ENCODE peak calls at places on chromosomes 16 and 17, in nine cellular contexts. One of them, this sample, is unnamed.

GRCh38 chr17:70871180-70871818 is 702.0 kb downstream of the KCNJ2 start:
- DNase-seq in mucosa of descending colon: no peak
- DNase-seq in activated CD4-positive, alpha-beta T cell treated with anti-CD3 and anti-CD28 coated beads for 48 hours: no peak
- DNase-seq in lung microvascular endothelial cell: no peak
- DNase-seq in naive thymus-derived CD8-positive, alpha-beta T cell: no peak
- DNase-seq in stimulated activated CD4-positive, alpha-beta T cell treated with anti-CD3 and anti-CD28 coated beads, Interleukin-1b, Interleukin-23, amount 100 ng/mL, for 1 hour: no peak
- DNase-seq in H9: no peak
- DNase-seq in SHP77: no peak
- DNase-seq in ovary: no peak
- DNase-seq in this sample: no peak

GRCh38 chr17:60135951-60136666 is 13.7 kb upstream of the CA4 start:
- DNase-seq in stimulated activated CD4-positive, alpha-beta T cell treated with anti-CD3 and anti-CD28 coated beads, Interleukin-1b, Interleukin-23, amount 100 ng/mL, for 1 hour: no peak
- DNase-seq in ovary: no peak
- DNase-seq in mucosa of descending colon: no peak
- DNase-seq in naive thymus-derived CD8-positive, alpha-beta T cell: peak
- DNase-seq in lung microvascular endothelial cell: no peak
- DNase-seq in H9: no peak
- DNase-seq in activated CD4-positive, alpha-beta T cell treated with anti-CD3 and anti-CD28 coated beads for 48 hours: no peak
- DNase-seq in SHP77: no peak
- DNase-seq in this sample: no peak

GRCh38 chr17:78724544-78724943 is 57.5 kb downstream of the CYTH1 start:
- DNase-seq in ovary: no peak
- DNase-seq in naive thymus-derived CD8-positive, alpha-beta T cell: no peak
- DNase-seq in stimulated activated CD4-positive, alpha-beta T cell treated with anti-CD3 and anti-CD28 coated beads, Interleukin-1b, Interleukin-23, amount 100 ng/mL, for 1 hour: no peak
- DNase-seq in lung microvascular endothelial cell: no peak
- DNase-seq in H9: no peak
- DNase-seq in activated CD4-positive, alpha-beta T cell treated with anti-CD3 and anti-CD28 coated beads for 48 hours: no peak
- DNase-seq in mucosa of descending colon: no peak
- DNase-seq in SHP77: no peak
- DNase-seq in this sample: no peak

GRCh38 chr16:81190667-81191066 is 47.8 kb upstream of the BCO1 start:
- DNase-seq in activated CD4-positive, alpha-beta T cell treated with anti-CD3 and anti-CD28 coated beads for 48 hours: no peak
- DNase-seq in H9: no peak
- DNase-seq in SHP77: no peak
- DNase-seq in lung microvascular endothelial cell: no peak
- DNase-seq in mucosa of descending colon: no peak
- DNase-seq in stimulated activated CD4-positive, alpha-beta T cell treated with anti-CD3 and anti-CD28 coated beads, Interleukin-1b, Interleukin-23, amount 100 ng/mL, for 1 hour: no peak
- DNase-seq in ovary: no peak
- DNase-seq in naive thymus-derived CD8-positive, alpha-beta T cell: no peak
- DNase-seq in this sample: no peak

GRCh38 chr17:41811549-41812175 is at the start of gene P3H4:
- DNase-seq in activated CD4-positive, alpha-beta T cell treated with anti-CD3 and anti-CD28 coated beads for 48 hours: peak
- DNase-seq in H9: peak
- DNase-seq in mucosa of descending colon: peak
- DNase-seq in naive thymus-derived CD8-positive, alpha-beta T cell: peak
- DNase-seq in stimulated activated CD4-positive, alpha-beta T cell treated with anti-CD3 and anti-CD28 coated beads, Interleukin-1b, Interleukin-23, amount 100 ng/mL, for 1 hour: peak
- DNase-seq in SHP77: peak
- DNase-seq in lung microvascular endothelial cell: peak
- DNase-seq in ovary: peak
- DNase-seq in this sample: peak

GRCh38 chr16:78154729-78155461 is 55.4 kb downstream of the WWOX start:
- DNase-seq in lung microvascular endothelial cell: no peak
- DNase-seq in H9: no peak
- DNase-seq in stimulated activated CD4-positive, alpha-beta T cell treated with anti-CD3 and anti-CD28 coated beads, Interleukin-1b, Interleukin-23, amount 100 ng/mL, for 1 hour: no peak
- DNase-seq in ovary: no peak
- DNase-seq in naive thymus-derived CD8-positive, alpha-beta T cell: no peak
- DNase-seq in mucosa of descending colon: no peak
- DNase-seq in activated CD4-positive, alpha-beta T cell treated with anti-CD3 and anti-CD28 coated beads for 48 hours: no peak
- DNase-seq in SHP77: no peak
- DNase-seq in this sample: no peak

GRCh38 chr17:50719924-50720805 is 762 bp downstream of the LUC7L3 start:
- DNase-seq in stimulated activated CD4-positive, alpha-beta T cell treated with anti-CD3 and anti-CD28 coated beads, Interleukin-1b, Interleukin-23, amount 100 ng/mL, for 1 hour: no peak
- DNase-seq in ovary: no peak
- DNase-seq in lung microvascular endothelial cell: no peak
- DNase-seq in mucosa of descending colon: no peak
- DNase-seq in SHP77: no peak
- DNase-seq in H9: no peak
- DNase-seq in naive thymus-derived CD8-positive, alpha-beta T cell: no peak
- DNase-seq in activated CD4-positive, alpha-beta T cell treated with anti-CD3 and anti-CD28 coated beads for 48 hours: no peak
- DNase-seq in this sample: no peak

GRCh38 chr17:69669441-69670178 is 255.1 kb downstream of the MAP2K6 start:
- DNase-seq in naive thymus-derived CD8-positive, alpha-beta T cell: no peak
- DNase-seq in H9: no peak
- DNase-seq in mucosa of descending colon: no peak
- DNase-seq in ovary: no peak
- DNase-seq in stimulated activated CD4-positive, alpha-beta T cell treated with anti-CD3 and anti-CD28 coated beads, Interleukin-1b, Interleukin-23, amount 100 ng/mL, for 1 hour: no peak
- DNase-seq in SHP77: no peak
- DNase-seq in lung microvascular endothelial cell: no peak
- DNase-seq in activated CD4-positive, alpha-beta T cell treated with anti-CD3 and anti-CD28 coated beads for 48 hours: no peak
- DNase-seq in this sample: no peak

GRCh38 chr17:78532311-78532710 is 44.9 kb downstream of the DNAH17 start:
- DNase-seq in ovary: no peak
- DNase-seq in mucosa of descending colon: peak
- DNase-seq in activated CD4-positive, alpha-beta T cell treated with anti-CD3 and anti-CD28 coated beads for 48 hours: no peak
- DNase-seq in H9: peak
- DNase-seq in naive thymus-derived CD8-positive, alpha-beta T cell: no peak
- DNase-seq in lung microvascular endothelial cell: no peak
- DNase-seq in SHP77: no peak
- DNase-seq in stimulated activated CD4-positive, alpha-beta T cell treated with anti-CD3 and anti-CD28 coated beads, Interleukin-1b, Interleukin-23, amount 100 ng/mL, for 1 hour: no peak
- DNase-seq in this sample: no peak

GRCh38 chr17:8125947-8126305 is 2.0 kb upstream of the HES7 start:
- DNase-seq in H9: peak
- DNase-seq in stimulated activated CD4-positive, alpha-beta T cell treated with anti-CD3 and anti-CD28 coated beads, Interleukin-1b, Interleukin-23, amount 100 ng/mL, for 1 hour: no peak
- DNase-seq in naive thymus-derived CD8-positive, alpha-beta T cell: peak
- DNase-seq in ovary: no peak
- DNase-seq in mucosa of descending colon: peak
- DNase-seq in activated CD4-positive, alpha-beta T cell treated with anti-CD3 and anti-CD28 coated beads for 48 hours: peak
- DNase-seq in lung microvascular endothelial cell: no peak
- DNase-seq in SHP77: peak
- DNase-seq in this sample: no peak

GRCh38 chr16:49488336-49488735 is 114.7 kb downstream of the C16orf78 start:
- DNase-seq in naive thymus-derived CD8-positive, alpha-beta T cell: no peak
- DNase-seq in mucosa of descending colon: no peak
- DNase-seq in lung microvascular endothelial cell: no peak
- DNase-seq in ovary: no peak
- DNase-seq in SHP77: no peak
- DNase-seq in activated CD4-positive, alpha-beta T cell treated with anti-CD3 and anti-CD28 coated beads for 48 hours: no peak
- DNase-seq in H9: no peak
- DNase-seq in stimulated activated CD4-positive, alpha-beta T cell treated with anti-CD3 and anti-CD28 coated beads, Interleukin-1b, Interleukin-23, amount 100 ng/mL, for 1 hour: no peak
- DNase-seq in this sample: no peak

GRCh38 chr16:29958756-29959155 is 3.1 kb upstream of the TMEM219 start:
- DNase-seq in activated CD4-positive, alpha-beta T cell treated with anti-CD3 and anti-CD28 coated beads for 48 hours: no peak
- DNase-seq in naive thymus-derived CD8-positive, alpha-beta T cell: no peak
- DNase-seq in ovary: no peak
- DNase-seq in stimulated activated CD4-positive, alpha-beta T cell treated with anti-CD3 and anti-CD28 coated beads, Interleukin-1b, Interleukin-23, amount 100 ng/mL, for 1 hour: no peak
- DNase-seq in H9: no peak
- DNase-seq in lung microvascular endothelial cell: no peak
- DNase-seq in SHP77: no peak
- DNase-seq in mucosa of descending colon: no peak
- DNase-seq in this sample: no peak

GRCh38 chr16:78462261-78463208 is 363.1 kb downstream of the WWOX start:
- DNase-seq in SHP77: peak
- DNase-seq in H9: no peak
- DNase-seq in lung microvascular endothelial cell: no peak
- DNase-seq in ovary: no peak
- DNase-seq in naive thymus-derived CD8-positive, alpha-beta T cell: no peak
- DNase-seq in activated CD4-positive, alpha-beta T cell treated with anti-CD3 and anti-CD28 coated beads for 48 hours: no peak
- DNase-seq in stimulated activated CD4-positive, alpha-beta T cell treated with anti-CD3 and anti-CD28 coated beads, Interleukin-1b, Interleukin-23, amount 100 ng/mL, for 1 hour: no peak
- DNase-seq in mucosa of descending colon: peak
- DNase-seq in this sample: no peak

GRCh38 chr17:40432864-40433528 is 10.3 kb upstream of the IGFBP4 start:
- DNase-seq in lung microvascular endothelial cell: no peak
- DNase-seq in naive thymus-derived CD8-positive, alpha-beta T cell: no peak
- DNase-seq in stimulated activated CD4-positive, alpha-beta T cell treated with anti-CD3 and anti-CD28 coated beads, Interleukin-1b, Interleukin-23, amount 100 ng/mL, for 1 hour: no peak
- DNase-seq in H9: peak
- DNase-seq in mucosa of descending colon: peak
- DNase-seq in SHP77: no peak
- DNase-seq in activated CD4-positive, alpha-beta T cell treated with anti-CD3 and anti-CD28 coated beads for 48 hours: no peak
- DNase-seq in ovary: no peak
- DNase-seq in this sample: no peak

GRCh38 chr16:2692251-2692947 is 10.1 kb downstream of the KCTD5 start:
- DNase-seq in lung microvascular endothelial cell: no peak
- DNase-seq in ovary: no peak
- DNase-seq in activated CD4-positive, alpha-beta T cell treated with anti-CD3 and anti-CD28 coated beads for 48 hours: no peak
- DNase-seq in naive thymus-derived CD8-positive, alpha-beta T cell: peak
- DNase-seq in SHP77: no peak
- DNase-seq in stimulated activated CD4-positive, alpha-beta T cell treated with anti-CD3 and anti-CD28 coated beads, Interleukin-1b, Interleukin-23, amount 100 ng/mL, for 1 hour: no peak
- DNase-seq in H9: no peak
- DNase-seq in mucosa of descending colon: no peak
- DNase-seq in this sample: no peak

GRCh38 chr16:71626858-71627213 is 852 bp downstream of the MARVELD3 start:
- DNase-seq in H9: peak
- DNase-seq in ovary: no peak
- DNase-seq in SHP77: no peak
- DNase-seq in naive thymus-derived CD8-positive, alpha-beta T cell: no peak
- DNase-seq in stimulated activated CD4-positive, alpha-beta T cell treated with anti-CD3 and anti-CD28 coated beads, Interleukin-1b, Interleukin-23, amount 100 ng/mL, for 1 hour: no peak
- DNase-seq in lung microvascular endothelial cell: no peak
- DNase-seq in mucosa of descending colon: peak
- DNase-seq in activated CD4-positive, alpha-beta T cell treated with anti-CD3 and anti-CD28 coated beads for 48 hours: peak
- DNase-seq in this sample: no peak

GRCh38 chr16:30368122-30368791 is 2.0 kb downstream of the TBC1D10B start:
- DNase-seq in lung microvascular endothelial cell: peak
- DNase-seq in SHP77: no peak
- DNase-seq in activated CD4-positive, alpha-beta T cell treated with anti-CD3 and anti-CD28 coated beads for 48 hours: no peak
- DNase-seq in ovary: no peak
- DNase-seq in stimulated activated CD4-positive, alpha-beta T cell treated with anti-CD3 and anti-CD28 coated beads, Interleukin-1b, Interleukin-23, amount 100 ng/mL, for 1 hour: no peak
- DNase-seq in H9: no peak
- DNase-seq in naive thymus-derived CD8-positive, alpha-beta T cell: no peak
- DNase-seq in mucosa of descending colon: no peak
- DNase-seq in this sample: no peak

GRCh38 chr17:1829189-1829578 is 518 bp downstream of the SMYD4 start:
- DNase-seq in ovary: peak
- DNase-seq in naive thymus-derived CD8-positive, alpha-beta T cell: no peak
- DNase-seq in mucosa of descending colon: peak
- DNase-seq in H9: no peak
- DNase-seq in lung microvascular endothelial cell: peak
- DNase-seq in SHP77: peak
- DNase-seq in stimulated activated CD4-positive, alpha-beta T cell treated with anti-CD3 and anti-CD28 coated beads, Interleukin-1b, Interleukin-23, amount 100 ng/mL, for 1 hour: no peak
- DNase-seq in activated CD4-positive, alpha-beta T cell treated with anti-CD3 and anti-CD28 coated beads for 48 hours: peak
- DNase-seq in this sample: peak

GRCh38 chr17:31595076-31595475 is 203.6 kb downstream of the RAB11FIP4 start:
- DNase-seq in ovary: no peak
- DNase-seq in H9: no peak
- DNase-seq in activated CD4-positive, alpha-beta T cell treated with anti-CD3 and anti-CD28 coated beads for 48 hours: no peak
- DNase-seq in naive thymus-derived CD8-positive, alpha-beta T cell: no peak
- DNase-seq in stimulated activated CD4-positive, alpha-beta T cell treated with anti-CD3 and anti-CD28 coated beads, Interleukin-1b, Interleukin-23, amount 100 ng/mL, for 1 hour: no peak
- DNase-seq in mucosa of descending colon: no peak
- DNase-seq in lung microvascular endothelial cell: no peak
- DNase-seq in SHP77: no peak
- DNase-seq in this sample: no peak

GRCh38 chr17:49015924-49016774 is 19.0 kb downstream of the IGF2BP1 start:
- DNase-seq in ovary: no peak
- DNase-seq in lung microvascular endothelial cell: no peak
- DNase-seq in H9: peak
- DNase-seq in activated CD4-positive, alpha-beta T cell treated with anti-CD3 and anti-CD28 coated beads for 48 hours: no peak
- DNase-seq in naive thymus-derived CD8-positive, alpha-beta T cell: no peak
- DNase-seq in stimulated activated CD4-positive, alpha-beta T cell treated with anti-CD3 and anti-CD28 coated beads, Interleukin-1b, Interleukin-23, amount 100 ng/mL, for 1 hour: no peak
- DNase-seq in mucosa of descending colon: no peak
- DNase-seq in SHP77: no peak
- DNase-seq in this sample: no peak

GRCh38 chr17:32486091-32486700 is 597 bp upstream of the CDK5R1 start:
- DNase-seq in naive thymus-derived CD8-positive, alpha-beta T cell: peak
- DNase-seq in ovary: peak
- DNase-seq in activated CD4-positive, alpha-beta T cell treated with anti-CD3 and anti-CD28 coated beads for 48 hours: peak
- DNase-seq in lung microvascular endothelial cell: peak
- DNase-seq in SHP77: peak
- DNase-seq in stimulated activated CD4-positive, alpha-beta T cell treated with anti-CD3 and anti-CD28 coated beads, Interleukin-1b, Interleukin-23, amount 100 ng/mL, for 1 hour: peak
- DNase-seq in H9: peak
- DNase-seq in mucosa of descending colon: peak
- DNase-seq in this sample: peak

GRCh38 chr17:17877548-17878358 is 41.0 kb upstream of the SREBF1 start:
- DNase-seq in mucosa of descending colon: peak
- DNase-seq in naive thymus-derived CD8-positive, alpha-beta T cell: no peak
- DNase-seq in H9: peak
- DNase-seq in lung microvascular endothelial cell: peak
- DNase-seq in stimulated activated CD4-positive, alpha-beta T cell treated with anti-CD3 and anti-CD28 coated beads, Interleukin-1b, Interleukin-23, amount 100 ng/mL, for 1 hour: no peak
- DNase-seq in activated CD4-positive, alpha-beta T cell treated with anti-CD3 and anti-CD28 coated beads for 48 hours: no peak
- DNase-seq in SHP77: no peak
- DNase-seq in ovary: peak
- DNase-seq in this sample: no peak

GRCh38 chr17:68318103-68318991 is 27.1 kb downstream of the ARSG start:
- DNase-seq in naive thymus-derived CD8-positive, alpha-beta T cell: no peak
- DNase-seq in H9: no peak
- DNase-seq in SHP77: no peak
- DNase-seq in lung microvascular endothelial cell: peak
- DNase-seq in activated CD4-positive, alpha-beta T cell treated with anti-CD3 and anti-CD28 coated beads for 48 hours: no peak
- DNase-seq in ovary: no peak
- DNase-seq in stimulated activated CD4-positive, alpha-beta T cell treated with anti-CD3 and anti-CD28 coated beads, Interleukin-1b, Interleukin-23, amount 100 ng/mL, for 1 hour: no peak
- DNase-seq in mucosa of descending colon: no peak
- DNase-seq in this sample: no peak

GRCh38 chr16:56682703-56683397 is 580 bp downstream of the MT1X start:
- DNase-seq in SHP77: no peak
- DNase-seq in naive thymus-derived CD8-positive, alpha-beta T cell: no peak
- DNase-seq in stimulated activated CD4-positive, alpha-beta T cell treated with anti-CD3 and anti-CD28 coated beads, Interleukin-1b, Interleukin-23, amount 100 ng/mL, for 1 hour: no peak
- DNase-seq in activated CD4-positive, alpha-beta T cell treated with anti-CD3 and anti-CD28 coated beads for 48 hours: peak
- DNase-seq in ovary: no peak
- DNase-seq in lung microvascular endothelial cell: no peak
- DNase-seq in H9: no peak
- DNase-seq in mucosa of descending colon: no peak
- DNase-seq in this sample: no peak

GRCh38 chr16:76235426-76235825 is 41.8 kb upstream of the CNTNAP4 start:
- DNase-seq in mucosa of descending colon: no peak
- DNase-seq in ovary: no peak
- DNase-seq in H9: no peak
- DNase-seq in stimulated activated CD4-positive, alpha-beta T cell treated with anti-CD3 and anti-CD28 coated beads, Interleukin-1b, Interleukin-23, amount 100 ng/mL, for 1 hour: no peak
- DNase-seq in naive thymus-derived CD8-positive, alpha-beta T cell: no peak
- DNase-seq in activated CD4-positive, alpha-beta T cell treated with anti-CD3 and anti-CD28 coated beads for 48 hours: no peak
- DNase-seq in SHP77: peak
- DNase-seq in lung microvascular endothelial cell: no peak
- DNase-seq in this sample: no peak

GRCh38 chr16:57039148-57039812 is 49.9 kb downstream of the NLRC5 start:
- DNase-seq in lung microvascular endothelial cell: peak
- DNase-seq in mucosa of descending colon: no peak
- DNase-seq in naive thymus-derived CD8-positive, alpha-beta T cell: no peak
- DNase-seq in H9: no peak
- DNase-seq in SHP77: no peak
- DNase-seq in stimulated activated CD4-positive, alpha-beta T cell treated with anti-CD3 and anti-CD28 coated beads, Interleukin-1b, Interleukin-23, amount 100 ng/mL, for 1 hour: no peak
- DNase-seq in activated CD4-positive, alpha-beta T cell treated with anti-CD3 and anti-CD28 coated beads for 48 hours: peak
- DNase-seq in ovary: no peak
- DNase-seq in this sample: no peak

GRCh38 chr17:32491371-32492280 is 4.8 kb downstream of the CDK5R1 start:
- DNase-seq in activated CD4-positive, alpha-beta T cell treated with anti-CD3 and anti-CD28 coated beads for 48 hours: peak
- DNase-seq in lung microvascular endothelial cell: no peak
- DNase-seq in mucosa of descending colon: no peak
- DNase-seq in stimulated activated CD4-positive, alpha-beta T cell treated with anti-CD3 and anti-CD28 coated beads, Interleukin-1b, Interleukin-23, amount 100 ng/mL, for 1 hour: no peak
- DNase-seq in ovary: no peak
- DNase-seq in H9: no peak
- DNase-seq in SHP77: no peak
- DNase-seq in naive thymus-derived CD8-positive, alpha-beta T cell: peak
- DNase-seq in this sample: peak

GRCh38 chr17:64131606-64132270 is 1.8 kb upstream of the ERN1 start:
- DNase-seq in stimulated activated CD4-positive, alpha-beta T cell treated with anti-CD3 and anti-CD28 coated beads, Interleukin-1b, Interleukin-23, amount 100 ng/mL, for 1 hour: no peak
- DNase-seq in naive thymus-derived CD8-positive, alpha-beta T cell: no peak
- DNase-seq in mucosa of descending colon: no peak
- DNase-seq in activated CD4-positive, alpha-beta T cell treated with anti-CD3 and anti-CD28 coated beads for 48 hours: no peak
- DNase-seq in SHP77: no peak
- DNase-seq in H9: no peak
- DNase-seq in lung microvascular endothelial cell: no peak
- DNase-seq in ovary: no peak
- DNase-seq in this sample: no peak

This sample was measured in GM10248.